ENCODE peak calls at places on chromosomes 2 and 18, in eight cellular contexts. X, C, V, D, Z, T, F and E are unnamed samples.

GRCh38 chr18:35361570-35362321 is 15.4 kb downstream of the ZNF396 start:
- DNase-seq in X (no peak), C (no peak), V (no peak), D (no peak), Z (no peak), T (no peak), F (no peak), E (no peak)

GRCh38 chr2:74867841-74868658 is 34.1 kb downstream of the HK2 start:
- DNase-seq in X (peak), C (no peak), V (peak), D (no peak), Z (no peak), T (no peak), F (no peak), E (no peak)

GRCh38 chr2:208541982-208542464 is 135.4 kb downstream of the PTH2R start:
- DNase-seq in X (no peak), C (no peak), V (no peak), D (no peak), Z (no peak), T (no peak), F (no peak), E (no peak)

GRCh38 chr2:11892041-11892440 is 145.6 kb downstream of the LPIN1 start:
- DNase-seq in X (no peak), C (no peak), V (no peak), D (no peak), Z (no peak), T (no peak), F (no peak), E (no peak)

GRCh38 chr2:112686348-112687217 is 34.2 kb upstream of the NT5DC4 start:
- DNase-seq in X (no peak), C (peak), V (no peak), D (no peak), Z (no peak), T (peak), F (no peak), E (no peak)

GRCh38 chr2:112229365-112229764 is 25.5 kb downstream of the ZC3H8 start:
- DNase-seq in X (peak), C (no peak), V (no peak), D (no peak), Z (no peak), T (peak), F (no peak), E (no peak)

GRCh38 chr2:203535784-203536590 is 886 bp upstream of the RAPH1 start:
- DNase-seq in X (no peak), C (no peak), V (no peak), D (no peak), Z (no peak), T (no peak), F (no peak), E (no peak)

GRCh38 chr2:120783371-120783791 is 47.7 kb downstream of the GLI2 start:
- DNase-seq in X (no peak), C (no peak), V (no peak), D (no peak), Z (no peak), T (no peak), F (no peak), E (no peak)

GRCh38 chr2:181461056-181461630 is 4.0 kb downstream of the ITGA4 start:
- DNase-seq in X (no peak), C (no peak), V (no peak), D (no peak), Z (no peak), T (no peak), F (no peak), E (no peak)

GRCh38 chr2:224927671-224928173 is 114.5 kb downstream of the DOCK10 start:
- DNase-seq in X (no peak), C (no peak), V (no peak), D (no peak), Z (no peak), T (no peak), F (no peak), E (no peak)

GRCh38 chr2:238803996-238804395 is 43.9 kb upstream of the TWIST2 start:
- DNase-seq in X (no peak), C (no peak), V (no peak), D (no peak), Z (no peak), T (no peak), F (no peak), E (no peak)

GRCh38 chr2:47076586-47077441 is 78.3 kb downstream of the STPG4 start:
- DNase-seq in X (peak), C (no peak), V (no peak), D (no peak), Z (no peak), T (no peak), F (no peak), E (no peak)

GRCh38 chr2:36762764-36763490 is 66.4 kb downstream of the VIT start:
- DNase-seq in X (no peak), C (no peak), V (no peak), D (no peak), Z (no peak), T (no peak), F (no peak), E (no peak)

GRCh38 chr2:97731274-97732050 is 18.1 kb downstream of the ZAP70 start:
- DNase-seq in X (no peak), C (no peak), V (no peak), D (no peak), Z (no peak), T (no peak), F (no peak), E (no peak)

GRCh38 chr2:142914507-142915313 is 37.2 kb downstream of the KYNU start:
- DNase-seq in X (no peak), C (peak), V (no peak), D (no peak), Z (no peak), T (no peak), F (no peak), E (no peak)